ENCODE peak calls at places on chromosomes 11 and 22, in ten cellular contexts. W is GM23338; I is mammary epithelial cell; V is astrocyte of the spinal cord; Q is heart left ventricle; U is lower lobe of right lung; T is left ventricle myocardium inferior; B is CD8-positive, alpha-beta T cell; X is neural progenitor cell; M is body of pancreas. C is an unnamed sample.

GRCh38 chr11:117273550-117274289 is 17.4 kb upstream of the BACE1-AS start:
- DNase-seq in W (peak; percentile 59), I (no peak), V (peak; percentile 82), Q (no peak), U (no peak), T (no peak), B (no peak), X (no peak), M (no peak), C (no peak)

GRCh38 chr11:112795896-112796686 is 165.1 kb upstream of the NCAM1 start:
- DNase-seq in W (no peak), I (no peak), V (no peak), Q (peak; percentile 58), U (no peak), T (no peak), B (no peak), X (no peak), M (no peak), C (peak; percentile 69)

GRCh38 chr11:119479685-119480275 is 56.8 kb upstream of the THY1 start:
- DNase-seq in W (peak; percentile 89), I (peak; percentile 45), V (peak; percentile 26), Q (no peak), U (no peak), T (no peak), B (no peak), X (peak; percentile 67), M (no peak), C (peak; percentile 46)

GRCh38 chr11:111793863-111794262 is 27.7 kb upstream of the PPP2R1B start:
- DNase-seq in W (no peak), I (peak; percentile 65), V (peak; percentile 54), Q (peak; percentile 59), U (no peak), T (no peak), B (no peak), X (no peak), M (no peak), C (no peak)

GRCh38 chr22:43303166-43303565 is 40.0 kb downstream of the SCUBE1 start:
- DNase-seq in W (no peak), I (no peak), V (no peak), Q (no peak), U (no peak), T (no peak), B (no peak), X (no peak), M (no peak), C (no peak)

GRCh38 chr11:48004456-48004855 is 24.1 kb downstream of the PTPRJ start:
- DNase-seq in W (no peak), I (no peak), V (no peak), Q (no peak), U (no peak), T (no peak), B (no peak), X (no peak), M (no peak), C (no peak)

GRCh38 chr11:32450372-32450771 is 15.0 kb upstream of the WT1 start:
- DNase-seq in W (no peak), I (no peak), V (no peak), Q (no peak), U (no peak), T (no peak), B (no peak), X (no peak), M (no peak), C (no peak)

GRCh38 chr11:130404727-130405126 is 23.7 kb downstream of the ADAMTS8 start:
- DNase-seq in W (peak; percentile 50), I (no peak), V (no peak), Q (no peak), U (no peak), T (no peak), B (no peak), X (no peak), M (no peak), C (no peak)

GRCh38 chr11:111591187-111591960 is 10.9 kb upstream of the SIK2 start:
- DNase-seq in W (no peak), I (no peak), V (no peak), Q (no peak), U (no peak), T (no peak), B (no peak), X (no peak), M (no peak), C (no peak)

GRCh38 chr22:39097098-39098020 is at the start of gene APOBEC3H:
- DNase-seq in W (no peak), I (peak; percentile 91), V (no peak), Q (no peak), U (peak; percentile 72), T (no peak), B (no peak), X (no peak), M (peak; percentile 19), C (no peak)

GRCh38 chr11:124194696-124195418 is 11.7 kb downstream of the OR10D3 start:
- DNase-seq in W (peak; percentile 80), I (peak; percentile 48), V (peak; percentile 53), Q (no peak), U (no peak), T (no peak), B (no peak), X (peak; percentile 72), M (peak; percentile 31), C (peak; percentile 55)

GRCh38 chr11:74672956-74673895 is 58.0 kb downstream of the CHRDL2 start:
- DNase-seq in W (no peak), I (peak; percentile 88), V (peak; percentile 98), Q (peak; percentile 92), U (no peak), T (peak; percentile 83), B (no peak), X (no peak), M (peak; percentile 77), C (no peak)

GRCh38 chr11:64796757-64797541 is 6.1 kb downstream of the MAP4K2 start:
- DNase-seq in W (no peak), I (no peak), V (no peak), Q (no peak), U (peak; percentile 34), T (no peak), B (no peak), X (no peak), M (no peak), C (no peak)

GRCh38 chr22:21632237-21632895 is at the start of gene CCDC116:
- DNase-seq in W (peak; percentile 84), I (no peak), V (no peak), Q (no peak), U (peak; percentile 70), T (no peak), B (peak; percentile 32), X (peak; percentile 48), M (no peak), C (peak; percentile 54)

GRCh38 chr11:61733120-61733978 is 19.1 kb upstream of the MYRF start:
- DNase-seq in W (peak; percentile 88), I (peak; percentile 70), V (peak; percentile 74), Q (peak; percentile 87), U (peak; percentile 92), T (peak; percentile 87), B (peak; percentile 70), X (peak; percentile 91), M (peak; percentile 89), C (peak; percentile 86)

DNA sequence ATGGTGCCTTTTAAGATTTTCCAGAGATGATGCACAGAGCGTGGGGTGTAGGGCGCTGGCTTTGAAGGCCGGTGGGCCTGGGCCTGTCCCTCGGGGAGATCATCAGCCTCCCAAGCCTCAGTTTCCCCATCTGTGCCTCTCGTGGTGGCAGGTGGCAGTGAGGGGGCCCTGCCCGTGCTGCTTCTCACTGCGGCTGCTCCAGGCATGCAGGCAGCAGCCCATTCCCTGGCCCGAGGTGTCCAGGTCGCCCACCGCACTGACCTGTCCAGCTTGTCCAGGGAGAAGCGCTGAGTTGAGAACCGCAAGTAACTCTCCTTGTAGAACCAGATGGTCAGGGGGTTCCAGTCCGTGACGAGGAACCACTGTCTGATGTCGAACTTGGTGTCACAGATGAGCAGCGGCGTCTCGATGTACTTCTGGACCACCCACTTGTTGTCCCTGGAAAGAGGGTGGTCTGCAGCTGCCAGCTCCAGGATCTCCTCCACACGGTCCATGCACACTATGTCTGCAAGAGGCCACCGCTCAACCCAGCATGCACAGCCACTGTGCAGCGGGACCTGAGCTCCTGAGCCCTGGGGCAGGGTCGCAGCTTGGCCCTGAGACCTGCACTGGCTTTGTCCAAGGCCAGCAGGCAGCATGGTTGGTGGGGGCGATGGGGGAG is 20.5 kb upstream of the IL17REL start:
- DNase-seq in W (no peak), I (no peak), V (no peak), Q (no peak), U (no peak), T (no peak), B (no peak), X (no peak), M (no peak), C (no peak)
- TF ChIP-seq CTCF in W (no peak), I (no peak), V (no peak), Q (no peak), U (no peak), T (no peak), B (no peak), X (no peak), M (no peak), C (no peak)

GRCh38 chr11:132312616-132313210 is 942.3 kb downstream of the NTM start:
- DNase-seq in W (peak; percentile 83), I (no peak), V (peak; percentile 46), Q (no peak), U (no peak), T (no peak), B (no peak), X (peak; percentile 70), M (no peak), C (peak; percentile 22)
- TF ChIP-seq CTCF in W (peak; percentile 81), I (peak; percentile 81), V (peak; percentile 72), Q (peak; percentile 39), U (peak; percentile 37), T (peak; percentile 68), B (no peak), X (peak; percentile 78), M (peak; percentile 40), C (peak; percentile 66)

GRCh38 chr11:6900327-6900999 is 8.2 kb upstream of the OR2D2 start:
- DNase-seq in W (peak; percentile 11), I (no peak), V (no peak), Q (no peak), U (no peak), T (no peak), B (no peak), X (no peak), M (no peak), C (no peak)
- TF ChIP-seq CTCF in W (peak; percentile 48), I (peak; percentile 16), V (no peak), Q (no peak), U (no peak), T (no peak), B (no peak), X (peak; percentile 34), M (no peak), C (no peak)

DNA sequence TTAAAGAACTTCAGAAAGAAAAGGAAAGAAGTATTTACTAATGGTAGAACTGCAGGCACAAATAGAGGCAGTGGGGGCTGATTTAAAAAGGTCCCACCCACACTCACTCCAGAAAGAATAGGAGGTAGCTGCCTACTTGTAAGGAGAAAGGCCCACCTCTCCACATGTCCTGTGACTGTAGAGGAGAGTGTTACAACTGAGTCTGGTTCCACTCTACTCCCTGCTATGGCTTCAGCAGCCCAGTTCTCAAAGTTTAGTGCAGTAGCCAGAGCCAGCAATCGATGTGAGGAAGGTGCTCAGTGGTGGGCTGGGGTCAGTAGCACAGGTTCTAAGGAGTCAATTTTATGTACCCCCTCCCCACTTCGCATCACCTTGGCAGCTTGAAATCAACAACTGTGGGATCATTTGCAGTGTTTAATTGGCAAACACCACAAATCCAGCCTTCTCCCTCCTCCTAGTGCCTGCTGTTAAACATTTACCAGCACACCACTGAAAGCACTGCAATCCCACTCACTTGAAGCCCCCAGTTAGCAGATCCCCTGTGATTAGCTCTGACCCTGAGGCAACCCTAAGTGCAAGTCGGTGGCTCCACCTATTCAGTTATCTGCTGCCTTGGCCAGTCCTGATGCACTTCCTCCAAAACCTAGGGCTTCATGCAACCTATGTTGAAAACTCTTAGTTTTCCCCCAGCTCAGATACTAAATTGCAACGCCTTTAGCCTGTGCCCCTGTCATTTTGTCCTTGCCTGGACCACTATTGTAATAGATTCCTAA is 146.6 kb downstream of the BBOX1 start:
- DNase-seq in W (no peak), I (no peak), V (no peak), Q (no peak), U (no peak), T (no peak), B (no peak), X (no peak), M (no peak), C (no peak)
- TF ChIP-seq CTCF in W (no peak), I (no peak), V (no peak), Q (no peak), U (no peak), T (no peak), B (no peak), X (no peak), M (no peak), C (no peak)